ENCODE peak calls at places on chromosomes 16 and 17, in five cellular contexts. One of them, this sample, is unnamed.

GRCh38 chr16:75260856-75261589 is 9.6 kb upstream of the BCAR1 start:
- DNase-seq in tibial nerve: no peak
- DNase-seq in endothelial cell of umbilical vein: no peak
- DNase-seq in EL: no peak
- DNase-seq in thoracic aorta: no peak
- DNase-seq in this sample: no peak

GRCh38 chr17:19727466-19728113 is 11.2 kb upstream of the SLC47A2 start:
- DNase-seq in endothelial cell of umbilical vein: peak
- DNase-seq in EL: peak
- DNase-seq in tibial nerve: peak
- DNase-seq in thoracic aorta: peak
- DNase-seq in this sample: no peak

GRCh38 chr17:40319651-40320550 is 10.9 kb downstream of the RARA start:
- DNase-seq in thoracic aorta: no peak
- DNase-seq in EL: no peak
- DNase-seq in endothelial cell of umbilical vein: no peak
- DNase-seq in tibial nerve: no peak
- DNase-seq in this sample: peak

GRCh38 chr17:43758086-43758485 is 505 bp downstream of the SOST start:
- DNase-seq in thoracic aorta: no peak
- DNase-seq in EL: no peak
- DNase-seq in tibial nerve: no peak
- DNase-seq in endothelial cell of umbilical vein: no peak
- DNase-seq in this sample: no peak

GRCh38 chr16:50680907-50681885 is at the start of gene SNX20:
- DNase-seq in thoracic aorta: no peak
- DNase-seq in tibial nerve: no peak
- DNase-seq in endothelial cell of umbilical vein: no peak
- DNase-seq in EL: no peak
- DNase-seq in this sample: peak

GRCh38 chr16:14485811-14486519 is 144.1 kb downstream of the PARN start:
- DNase-seq in tibial nerve: no peak
- DNase-seq in EL: no peak
- DNase-seq in thoracic aorta: no peak
- DNase-seq in endothelial cell of umbilical vein: no peak
- DNase-seq in this sample: no peak

GRCh38 chr17:61462734-61463067 is 10.5 kb downstream of the TBX4 start:
- DNase-seq in tibial nerve: no peak
- DNase-seq in endothelial cell of umbilical vein: no peak
- DNase-seq in thoracic aorta: no peak
- DNase-seq in EL: no peak
- DNase-seq in this sample: no peak

GRCh38 chr17:51455931-51456330 is 195.6 kb downstream of the UTP18 start:
- DNase-seq in tibial nerve: no peak
- DNase-seq in thoracic aorta: no peak
- DNase-seq in EL: no peak
- DNase-seq in endothelial cell of umbilical vein: no peak
- DNase-seq in this sample: no peak

GRCh38 chr16:2991566-2992261 is 11.5 kb upstream of the PKMYT1 start:
- DNase-seq in thoracic aorta: no peak
- DNase-seq in EL: no peak
- DNase-seq in endothelial cell of umbilical vein: no peak
- DNase-seq in tibial nerve: no peak
- DNase-seq in this sample: no peak

GRCh38 chr17:75093543-75094158 is 5.9 kb downstream of the SLC16A5 start:
- DNase-seq in EL: no peak
- DNase-seq in tibial nerve: no peak
- DNase-seq in thoracic aorta: no peak
- DNase-seq in endothelial cell of umbilical vein: no peak
- DNase-seq in this sample: no peak

GRCh38 chr17:70172449-70172848 is 3.1 kb downstream of the KCNJ2 start:
- DNase-seq in endothelial cell of umbilical vein: peak
- DNase-seq in tibial nerve: no peak
- DNase-seq in EL: no peak
- DNase-seq in thoracic aorta: no peak
- DNase-seq in this sample: no peak

GRCh38 chr16:62404857-62405611 is 368.8 kb upstream of the CDH8 start:
- DNase-seq in EL: no peak
- DNase-seq in endothelial cell of umbilical vein: no peak
- DNase-seq in tibial nerve: no peak
- DNase-seq in thoracic aorta: no peak
- DNase-seq in this sample: no peak

GRCh38 chr17:38912221-38912813 is 13.1 kb upstream of the LASP1NB start:
- DNase-seq in endothelial cell of umbilical vein: no peak
- DNase-seq in thoracic aorta: no peak
- DNase-seq in EL: no peak
- DNase-seq in tibial nerve: no peak
- DNase-seq in this sample: peak